ENCODE peak calls at places on chromosomes 4 and X, in four cellular contexts. One of them, this sample, is unnamed. For H3K9me3, the result is how much of the 10 kb centered on the place peaks cover.

GRCh38 chr4:186689476-186689875 is 34.2 kb downstream of the FAT1 start:
- DNase-seq in tibial nerve: no peak
- DNase-seq in AG04450: no peak
- DNase-seq in colonic mucosa: no peak
- DNase-seq in this sample: no peak

GRCh38 chr4:89283226-89283974 is 24.2 kb downstream of the GPRIN3 start:
- DNase-seq in colonic mucosa: peak
- DNase-seq in AG04450: no peak
- DNase-seq in tibial nerve: no peak
- DNase-seq in this sample: no peak

GRCh38 chr4:84498203-84499026 is 677 bp downstream of the NKX6-1 start:
- DNase-seq in colonic mucosa: no peak
- DNase-seq in AG04450: no peak
- DNase-seq in tibial nerve: no peak
- DNase-seq in this sample: no peak

GRCh38 chr4:69600013-69600412 is 39.4 kb downstream of the UGT2A2 start:
- DNase-seq in tibial nerve: no peak
- DNase-seq in colonic mucosa: no peak
- DNase-seq in AG04450: no peak
- DNase-seq in this sample: no peak

GRCh38 chrX:30577362-30577961 is at the start of gene TASL:
- DNase-seq in tibial nerve: no peak
- DNase-seq in colonic mucosa: no peak
- DNase-seq in AG04450: no peak
- DNase-seq in this sample: no peak

GRCh38 chr4:6322761-6323566 is 53.3 kb downstream of the WFS1 start:
- DNase-seq in AG04450: no peak
- DNase-seq in colonic mucosa: no peak
- DNase-seq in tibial nerve: no peak
- DNase-seq in this sample: no peak

GRCh38 chr4:76600447-76600846 is 165.4 kb downstream of the SHROOM3 start:
- DNase-seq in colonic mucosa: peak
- DNase-seq in AG04450: no peak
- DNase-seq in tibial nerve: no peak
- DNase-seq in this sample: peak

GRCh38 chrX:100410083-100410590 is at the start of gene PCDH19:
- DNase-seq in colonic mucosa: peak
- DNase-seq in AG04450: no peak
- DNase-seq in tibial nerve: peak
- DNase-seq in this sample: peak

GRCh38 chr4:36243355-36244256 is 708 bp downstream of the ARAP2 start:
- DNase-seq in colonic mucosa: peak
- DNase-seq in tibial nerve: no peak
- DNase-seq in AG04450: no peak
- DNase-seq in this sample: peak

DNA sequence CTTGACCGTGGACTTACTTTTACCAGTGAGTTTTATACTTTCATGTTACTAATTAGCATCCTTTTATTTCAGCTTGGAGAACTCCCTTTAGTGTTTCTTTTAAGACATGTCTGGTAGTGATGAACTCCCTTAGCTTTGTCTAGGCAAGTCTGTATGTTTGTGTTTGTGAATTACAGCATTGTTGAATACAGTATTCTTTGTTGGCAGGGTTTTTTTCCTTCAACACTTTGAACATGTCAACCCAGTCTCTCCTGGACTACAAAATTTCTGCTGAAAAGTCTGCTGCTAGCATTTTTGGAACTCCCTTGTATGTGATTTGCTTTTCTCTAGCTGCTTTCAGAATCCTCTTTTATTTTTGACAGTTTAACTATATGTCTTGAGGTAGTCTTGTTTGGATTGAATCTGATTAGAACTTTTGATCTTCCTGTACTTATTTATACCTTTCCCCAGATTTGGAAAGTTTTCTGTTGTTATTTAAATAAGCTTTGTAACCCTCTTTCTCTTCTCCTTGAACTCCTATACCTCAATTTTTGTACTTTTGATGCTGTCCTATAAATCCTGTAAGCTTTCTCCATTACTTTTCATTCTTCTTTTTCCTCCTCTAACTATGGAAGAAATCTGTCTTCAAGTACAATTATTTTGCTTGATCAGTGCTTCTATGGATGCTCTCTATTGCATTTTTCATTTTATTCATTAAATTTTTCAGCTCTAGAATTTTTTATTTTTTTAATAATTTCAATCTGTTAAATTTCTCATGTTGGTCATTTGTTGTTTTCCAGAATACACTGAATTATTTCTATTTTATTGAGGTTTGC is 14.1 kb downstream of the PAPSS1 start:
- DNase-seq in colonic mucosa: no peak
- DNase-seq in tibial nerve: no peak
- DNase-seq in AG04450: no peak
- DNase-seq in this sample: no peak
- H3K9me3 ChIP-seq in colonic mucosa: under half
- H3K9me3 ChIP-seq in tibial nerve: under half
- H3K9me3 ChIP-seq in AG04450: under half
- H3K9me3 ChIP-seq in this sample: under half

GRCh38 chr4:98632258-98632657 is 26.2 kb downstream of the TSPAN5 start:
- DNase-seq in tibial nerve: no peak
- DNase-seq in colonic mucosa: no peak
- DNase-seq in AG04450: no peak
- DNase-seq in this sample: no peak

GRCh38 chr4:98631506-98631905 is 26.9 kb downstream of the TSPAN5 start:
- DNase-seq in tibial nerve: no peak
- DNase-seq in colonic mucosa: no peak
- DNase-seq in AG04450: no peak
- DNase-seq in this sample: no peak

GRCh38 chr4:98627883-98628282 is 30.5 kb downstream of the TSPAN5 start:
- DNase-seq in colonic mucosa: no peak
- DNase-seq in tibial nerve: no peak
- DNase-seq in AG04450: peak
- DNase-seq in this sample: no peak

GRCh38 chr4:98633159-98633558 is 25.3 kb downstream of the TSPAN5 start:
- DNase-seq in colonic mucosa: no peak
- DNase-seq in AG04450: no peak
- DNase-seq in tibial nerve: no peak
- DNase-seq in this sample: no peak

DNA sequence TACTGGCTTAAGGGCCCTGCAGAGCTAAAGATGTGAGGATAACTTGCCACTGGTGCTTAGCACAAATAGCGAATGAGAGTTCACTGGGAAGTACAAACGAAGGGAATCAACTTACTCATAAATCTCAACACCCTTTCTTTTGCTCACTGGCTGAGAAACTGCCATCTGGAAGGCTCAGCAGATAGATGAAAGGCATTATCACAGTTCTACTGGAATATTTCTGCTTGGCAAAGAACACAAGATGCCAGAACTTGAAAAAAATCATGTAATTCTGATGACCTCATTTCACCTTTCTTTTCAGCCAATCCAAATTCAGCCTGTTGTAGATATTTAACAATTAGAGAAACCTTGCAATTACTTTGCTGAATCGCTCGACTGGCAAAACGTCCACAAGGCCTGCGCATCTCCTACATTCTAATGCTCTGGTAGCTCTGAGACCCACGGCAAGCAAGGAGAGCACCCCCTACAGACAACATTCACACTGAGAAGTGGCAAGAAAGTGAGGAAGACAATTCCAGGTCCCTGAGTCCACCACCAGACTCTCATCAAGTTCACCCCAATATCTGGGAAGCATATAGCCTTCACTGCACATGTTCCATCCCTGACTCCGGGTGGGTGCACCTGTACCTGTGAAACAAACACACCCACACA is 27.5 kb downstream of the TSPAN5 start:
- DNase-seq in colonic mucosa: no peak
- DNase-seq in AG04450: no peak
- DNase-seq in tibial nerve: no peak
- DNase-seq in this sample: no peak
- TF ChIP-seq CTCF in colonic mucosa: no peak
- TF ChIP-seq CTCF in AG04450: no peak
- TF ChIP-seq CTCF in tibial nerve: no peak
- TF ChIP-seq CTCF in this sample: no peak

GRCh38 chr4:127849505-127850234 is 31.0 kb upstream of the PLK4 start:
- DNase-seq in tibial nerve: no peak
- DNase-seq in colonic mucosa: no peak
- DNase-seq in AG04450: no peak
- DNase-seq in this sample: no peak
- H3K9me3 ChIP-seq in tibial nerve: under half
- H3K9me3 ChIP-seq in colonic mucosa: under half
- H3K9me3 ChIP-seq in AG04450: under half
- H3K9me3 ChIP-seq in this sample: under half

DNA sequence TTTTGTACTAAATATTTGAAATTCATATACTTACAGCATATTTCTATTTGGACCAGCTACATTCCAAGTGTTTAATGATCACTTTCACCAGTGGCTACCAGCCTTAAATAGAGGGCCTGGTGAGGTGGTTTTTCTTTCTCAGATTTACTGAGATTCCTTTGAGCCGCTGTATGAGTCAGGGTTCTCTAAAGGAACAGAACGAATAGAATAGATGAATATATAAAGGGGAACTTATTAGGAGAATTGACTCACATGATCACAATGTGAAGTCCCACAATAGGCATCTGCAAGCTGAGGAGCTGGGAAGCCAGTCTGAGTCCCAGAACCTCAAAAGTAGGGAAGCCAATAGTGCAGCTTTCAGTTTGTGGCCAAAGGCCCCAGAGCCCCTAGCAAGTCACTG is 146.2 kb upstream of the TLL1 start:
- DNase-seq in colonic mucosa: no peak
- DNase-seq in tibial nerve: no peak
- DNase-seq in AG04450: no peak
- DNase-seq in this sample: no peak
- TF ChIP-seq CTCF in colonic mucosa: no peak
- TF ChIP-seq CTCF in tibial nerve: no peak
- TF ChIP-seq CTCF in AG04450: no peak
- TF ChIP-seq CTCF in this sample: no peak

GRCh38 chr4:167616471-167616870 is 382.2 kb upstream of the SPOCK3 start:
- DNase-seq in colonic mucosa: no peak
- DNase-seq in AG04450: no peak
- DNase-seq in tibial nerve: no peak
- DNase-seq in this sample: no peak
- H3K9me3 ChIP-seq in colonic mucosa: under half
- H3K9me3 ChIP-seq in AG04450: under half
- H3K9me3 ChIP-seq in tibial nerve: under half
- H3K9me3 ChIP-seq in this sample: under half

GRCh38 chr4:47930971-47931804 is 16.8 kb upstream of the NFXL1 start:
- DNase-seq in AG04450: no peak
- DNase-seq in tibial nerve: no peak
- DNase-seq in colonic mucosa: no peak
- DNase-seq in this sample: no peak

GRCh38 chr4:47929682-47930201 is 15.4 kb upstream of the NFXL1 start:
- DNase-seq in tibial nerve: no peak
- DNase-seq in colonic mucosa: no peak
- DNase-seq in AG04450: no peak
- DNase-seq in this sample: no peak

DNA sequence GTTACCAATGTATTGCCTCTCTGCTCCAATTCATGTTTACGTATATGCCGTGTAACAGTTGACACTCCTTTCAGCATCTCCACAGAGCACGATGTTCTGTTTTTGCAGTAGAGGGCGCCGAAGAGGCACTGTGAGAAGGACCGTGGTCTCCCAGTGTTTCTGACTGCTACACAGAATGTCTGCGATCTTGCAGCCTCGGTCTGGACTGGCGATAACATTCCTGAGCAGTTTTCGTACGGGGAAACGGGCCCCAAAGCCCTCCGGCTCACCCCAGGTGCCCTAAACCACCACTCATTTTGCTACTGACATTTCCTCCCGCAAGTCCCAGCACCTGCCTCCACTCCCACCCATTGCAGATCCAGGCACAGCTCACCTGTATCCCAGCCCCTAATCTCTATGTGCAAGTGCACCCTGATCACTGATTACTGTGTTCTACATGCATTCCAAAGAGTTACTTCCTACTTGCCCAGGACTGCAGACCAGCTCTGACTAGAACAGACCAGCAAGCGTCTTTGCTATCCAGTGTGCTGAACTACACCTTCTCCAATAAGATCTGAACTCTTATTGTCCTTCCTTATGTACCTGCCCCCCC is 12.4 kb upstream of the NFXL1 start:
- DNase-seq in colonic mucosa: peak
- DNase-seq in AG04450: no peak
- DNase-seq in tibial nerve: no peak
- DNase-seq in this sample: peak
- TF ChIP-seq CTCF in colonic mucosa: peak
- TF ChIP-seq CTCF in AG04450: peak
- TF ChIP-seq CTCF in tibial nerve: peak
- TF ChIP-seq CTCF in this sample: peak

GRCh38 chr4:156290811-156291210 is 337.1 kb upstream of the CTSO start:
- DNase-seq in tibial nerve: no peak
- DNase-seq in AG04450: no peak
- DNase-seq in colonic mucosa: no peak
- DNase-seq in this sample: no peak
- H3K9me3 ChIP-seq in tibial nerve: under half
- H3K9me3 ChIP-seq in AG04450: under half
- H3K9me3 ChIP-seq in colonic mucosa: under half
- H3K9me3 ChIP-seq in this sample: under half

DNA sequence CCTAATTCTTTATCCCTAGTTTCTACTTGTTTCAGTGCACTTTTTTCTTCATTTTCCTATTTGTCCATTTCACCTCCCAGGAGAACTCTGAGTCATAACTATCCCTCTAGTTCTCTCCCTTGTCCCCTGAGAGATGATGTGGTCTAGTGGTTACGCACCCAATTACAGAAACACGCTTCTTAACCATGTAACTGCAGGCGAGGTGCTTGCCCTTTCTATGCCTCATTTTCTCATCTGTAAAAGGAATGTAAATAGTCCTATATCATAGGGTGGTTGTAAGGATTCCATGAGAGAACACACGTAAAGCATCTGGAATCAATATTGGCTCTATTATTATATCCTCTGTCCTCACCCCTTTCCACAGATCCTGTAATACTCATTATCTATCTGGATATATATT is 8.7 kb upstream of the GRPR start:
- DNase-seq in colonic mucosa: no peak
- DNase-seq in tibial nerve: no peak
- DNase-seq in AG04450: peak
- DNase-seq in this sample: no peak
- TF ChIP-seq CTCF in colonic mucosa: no peak
- TF ChIP-seq CTCF in tibial nerve: no peak
- TF ChIP-seq CTCF in AG04450: no peak
- TF ChIP-seq CTCF in this sample: no peak

GRCh38 chr4:1260418-1261106 is 11.6 kb upstream of the CTBP1 start:
- DNase-seq in AG04450: no peak
- DNase-seq in tibial nerve: no peak
- DNase-seq in colonic mucosa: no peak
- DNase-seq in this sample: no peak

GRCh38 chr4:1264942-1265341 is 16.0 kb upstream of the CTBP1 start:
- DNase-seq in colonic mucosa: no peak
- DNase-seq in AG04450: no peak
- DNase-seq in tibial nerve: no peak
- DNase-seq in this sample: no peak

GRCh38 chr4:1258457-1258856 is 9.5 kb upstream of the CTBP1 start:
- DNase-seq in tibial nerve: no peak
- DNase-seq in colonic mucosa: no peak
- DNase-seq in AG04450: no peak
- DNase-seq in this sample: no peak

GRCh38 chr4:1259966-1260365 is 11.0 kb upstream of the CTBP1 start:
- DNase-seq in colonic mucosa: no peak
- DNase-seq in tibial nerve: no peak
- DNase-seq in AG04450: no peak
- DNase-seq in this sample: no peak

GRCh38 chr4:1261107-1261928 is 12.4 kb upstream of the CTBP1 start:
- DNase-seq in colonic mucosa: no peak
- DNase-seq in tibial nerve: no peak
- DNase-seq in AG04450: no peak
- DNase-seq in this sample: no peak
- H3K9me3 ChIP-seq in colonic mucosa: under half
- H3K9me3 ChIP-seq in tibial nerve: under half
- H3K9me3 ChIP-seq in AG04450: under half
- H3K9me3 ChIP-seq in this sample: under half

This sample was measured in Caco-2.